ENCODE peak calls at places on chromosomes 5 and 9, in five cellular contexts. T is GM23248, L is GM12878, H is mesendoderm, P is fibroblast of lung. N is an unnamed sample.
A peak's percentile ranks its signal among the peaks of the same experiment; 100 is the strongest.

GRCh38 chr9:88481933-88482332 is 53.0 kb upstream of the NXNL2 start:
- DNase-seq in P (no peak), H (no peak), L (no peak), T (no peak), N (no peak)

GRCh38 chr9:97277953-97278352 is 29.5 kb upstream of the CCDC180 start:
- DNase-seq in T (no peak), P (no peak), H (no peak), L (no peak), N (no peak)

GRCh38 chr9:91075279-91075678 is 273.7 kb downstream of the SYK start:
- DNase-seq in H (peak; percentile 57), L (no peak), P (no peak), T (no peak), N (no peak)

GRCh38 chr5:175897285-175897684 is 25.9 kb downstream of the CPLX2 start:
- DNase-seq in L (no peak), T (no peak), P (no peak), H (no peak), N (no peak)

GRCh38 chr5:124735169-124735858 is 11.1 kb downstream of the ZNF608 start:
- DNase-seq in L (no peak), T (peak; percentile 89), H (peak; percentile 95), P (peak; percentile 82), N (no peak)

GRCh38 chr5:123835421-123835820 is 323.4 kb downstream of the CSNK1G3 start:
- DNase-seq in P (no peak), L (no peak), H (no peak), T (no peak), N (no peak)

GRCh38 chr5:134512661-134512999 is 12.8 kb upstream of the JADE2 start:
- DNase-seq in H (no peak), P (no peak), T (no peak), L (no peak), N (no peak)

GRCh38 chr5:140109050-140109817 is 4.7 kb upstream of the PURA start:
- DNase-seq in H (peak; percentile 36), L (no peak), P (peak; percentile 18), T (peak; percentile 78), N (no peak)

GRCh38 chr9:72952914-72953313 is at the start of gene ALDH1A1:
- DNase-seq in T (no peak), P (peak; percentile 18), L (no peak), H (peak; percentile 20), N (no peak)

DNA sequence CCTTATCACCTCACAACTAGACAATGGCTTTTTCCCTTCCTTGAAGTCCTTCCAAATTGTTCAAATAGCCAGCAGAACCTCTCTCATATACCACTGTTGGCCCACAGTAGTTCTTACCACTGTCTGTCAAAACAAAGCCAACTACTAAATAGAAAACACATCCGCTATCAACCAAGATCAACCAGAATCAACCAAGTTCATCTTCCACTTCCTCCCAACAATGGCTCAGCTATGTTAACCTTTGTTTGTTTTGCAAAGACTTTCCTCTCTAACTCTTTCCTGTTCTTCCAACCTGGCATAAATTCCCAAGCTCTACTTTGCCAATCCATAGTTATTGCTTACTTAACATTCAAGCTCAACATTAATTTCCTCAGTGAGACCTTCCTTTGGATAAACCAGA is 15.2 kb downstream of the ELL2 start:
- DNase-seq in T (no peak), H (no peak), P (no peak), L (no peak), N (no peak)
- H3K4me2 ChIP-seq in T (peak overlapping the region; percentile 62), H (no peak overlapping the region), P (no peak overlapping the region), L (no peak overlapping the region), N (no peak overlapping the region)

GRCh38 chr5:138565100-138565821 is 9.9 kb downstream of the HSPA9 start:
- DNase-seq in P (no peak), L (no peak), T (no peak), H (no peak), N (no peak)
- H3K4me1 ChIP-seq in P (no peaks in the 10 kb centered on the region), L (no peaks in the 10 kb centered on the region), T (peaks cover 6% of the 10 kb centered on the region), H (no peaks in the 10 kb centered on the region), N (no peaks in the 10 kb centered on the region)

DNA sequence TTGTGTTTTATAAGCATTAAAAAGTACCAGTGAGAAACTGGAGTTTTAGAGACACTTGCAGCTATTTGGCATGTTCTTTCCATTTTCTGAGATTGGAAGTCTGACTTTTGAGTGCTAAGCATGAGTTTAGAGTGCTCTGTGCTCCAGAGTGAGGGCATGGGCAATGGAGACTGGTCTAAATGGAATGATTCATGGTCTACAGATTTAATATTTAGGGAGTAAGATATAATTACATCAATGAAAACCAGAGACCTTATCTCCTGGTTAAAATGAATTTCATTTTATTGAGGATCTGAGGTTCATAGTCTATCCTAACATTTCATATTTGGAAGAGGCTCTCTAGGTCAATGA is 135.9 kb upstream of the RPS23 start:
- DNase-seq in T (no peak), L (no peak), P (no peak), H (no peak), N (no peak)
- H3K9ac ChIP-seq in T (peak overlapping the region; percentile 30), L (no peak overlapping the region), P (no peak overlapping the region), H (no peak overlapping the region), N (no peak overlapping the region)

GRCh38 chr5:112757468-112758208 is 20.0 kb downstream of the APC start:
- DNase-seq in P (peak; percentile 80), H (peak; percentile 75), L (peak; percentile 31), T (peak; percentile 73), N (peak; percentile 88)
- H3K4me2 ChIP-seq in P (no peak overlapping the region), H (no peak overlapping the region), L (no peak overlapping the region), T (peak overlapping the region; percentile 9), N (peak overlapping the region; percentile 12)

GRCh38 chr9:136631038-136632000 is 31.4 kb upstream of the EGFL7 start:
- DNase-seq in L (peak; percentile 40), T (peak; percentile 80), P (peak; percentile 77), H (peak; percentile 80), N (peak; percentile 87)

GRCh38 chr9:136629879-136630661 is 32.6 kb upstream of the EGFL7 start:
- DNase-seq in H (peak; percentile 80), P (peak; percentile 41), L (no peak), T (peak; percentile 44), N (peak; percentile 77)

GRCh38 chr9:136628287-136628686 is 34.4 kb upstream of the EGFL7 start:
- DNase-seq in P (no peak), T (no peak), H (no peak), L (no peak), N (no peak)

GRCh38 chr9:136629001-136629878 is 33.5 kb upstream of the EGFL7 start:
- DNase-seq in T (no peak), H (no peak), P (no peak), L (no peak), N (no peak)

DNA sequence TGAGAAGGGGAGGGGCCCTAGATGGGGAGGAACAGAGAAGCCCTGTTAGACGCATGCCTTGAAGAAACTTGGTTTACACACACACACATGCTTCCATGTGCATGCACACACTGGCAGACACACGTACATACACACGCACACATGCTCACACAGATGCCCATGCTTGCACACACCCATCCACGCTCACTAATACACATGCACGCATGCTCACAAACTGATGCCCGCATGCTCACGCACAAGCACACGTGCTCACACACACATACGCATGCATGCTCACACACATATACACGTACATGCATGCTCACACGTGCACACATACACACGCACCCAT is 32.1 kb upstream of the EGFL7 start:
- DNase-seq in H (no peak), P (no peak), L (no peak), T (no peak), N (no peak)
- H3K4me1 ChIP-seq in H (no peaks in the 10 kb centered on the region), P (no peaks in the 10 kb centered on the region), L (no peaks in the 10 kb centered on the region), T (no peaks in the 10 kb centered on the region), N (no peaks in the 10 kb centered on the region)

DNA sequence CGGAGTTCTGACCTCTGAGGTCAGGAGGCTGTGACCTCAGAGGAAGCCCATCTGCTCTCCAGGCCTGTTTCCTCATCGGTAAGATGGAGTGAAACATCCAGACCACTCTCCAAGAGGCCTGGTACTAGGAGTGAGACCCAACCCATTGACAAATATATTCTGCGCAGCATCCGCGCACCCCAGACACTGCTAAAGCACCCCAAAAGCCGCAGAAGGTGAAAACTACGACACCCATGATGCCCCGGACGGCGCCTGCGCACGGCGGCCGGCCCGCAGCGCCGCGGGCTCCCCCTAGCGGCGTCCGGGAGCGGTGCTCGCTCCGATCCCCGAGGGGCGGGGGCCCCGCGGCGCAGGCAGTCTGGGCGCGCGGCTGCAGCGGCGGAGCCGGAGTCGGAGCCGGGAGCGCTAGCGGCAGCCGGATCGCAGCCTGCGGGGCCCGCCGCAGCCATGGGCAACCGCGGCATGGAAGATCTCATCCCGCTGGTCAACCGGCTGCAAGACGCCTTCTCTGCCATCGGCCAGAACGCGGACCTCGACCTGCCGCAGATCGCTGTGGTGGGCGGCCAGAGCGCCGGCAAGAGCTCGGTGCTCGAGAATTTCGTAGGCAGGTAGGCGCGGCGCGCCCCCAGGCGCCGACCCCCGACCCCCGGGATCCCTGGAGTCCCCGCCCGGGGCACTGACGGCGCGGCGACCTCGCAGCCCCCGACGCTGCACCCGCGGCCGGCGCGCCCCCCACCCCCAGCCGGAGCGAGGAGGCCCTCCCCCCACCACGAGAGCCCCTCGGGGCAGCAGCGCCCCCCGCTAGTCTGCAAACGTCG is at the start of gene DNM1:
- DNase-seq in P (peak; percentile 55), H (peak; percentile 76), T (peak; percentile 86), L (no peak), N (peak; percentile 85)
- H3K9ac ChIP-seq in P (peak within 1 kb of the TSS; percentile 53), H (peak within 1 kb of the TSS; percentile 85), T (peak within 1 kb of the TSS; percentile 57), L (no peak within 1 kb of the TSS), N (peak within 1 kb of the TSS; percentile 69)